ENCODE peak calls at places on chromosomes 2 and 18, in nine cellular contexts. One of them, this sample, is unnamed.

GRCh38 chr2:7237476-7237875 is 320.3 kb downstream of the RNF144A start:
- DNase-seq in neural progenitor cell: no peak
- DNase-seq in PC-3: no peak
- DNase-seq in Peyer's patch: no peak
- DNase-seq in GM23248: no peak
- DNase-seq in heart left ventricle: no peak
- DNase-seq in suprapubic skin: no peak
- DNase-seq in NT2/D1: no peak
- DNase-seq in CD8-positive, alpha-beta memory T cell: no peak
- DNase-seq in this sample: no peak

GRCh38 chr18:23990474-23991410 is 23.8 kb upstream of the TTC39C start:
- DNase-seq in heart left ventricle: no peak
- DNase-seq in suprapubic skin: no peak
- DNase-seq in Peyer's patch: no peak
- DNase-seq in NT2/D1: no peak
- DNase-seq in neural progenitor cell: no peak
- DNase-seq in CD8-positive, alpha-beta memory T cell: no peak
- DNase-seq in PC-3: peak; percentile 13
- DNase-seq in GM23248: peak; percentile 26
- DNase-seq in this sample: no peak

GRCh38 chr2:240588669-240589068 is 2.1 kb downstream of the CAPN10 start:
- DNase-seq in NT2/D1: no peak
- DNase-seq in neural progenitor cell: no peak
- DNase-seq in suprapubic skin: no peak
- DNase-seq in Peyer's patch: no peak
- DNase-seq in GM23248: no peak
- DNase-seq in PC-3: no peak
- DNase-seq in heart left ventricle: no peak
- DNase-seq in CD8-positive, alpha-beta memory T cell: no peak
- DNase-seq in this sample: no peak

GRCh38 chr2:88451647-88452150 is 794 bp downstream of the FOXI3 start:
- DNase-seq in heart left ventricle: no peak
- DNase-seq in neural progenitor cell: no peak
- DNase-seq in PC-3: no peak
- DNase-seq in NT2/D1: no peak
- DNase-seq in Peyer's patch: no peak
- DNase-seq in CD8-positive, alpha-beta memory T cell: no peak
- DNase-seq in suprapubic skin: peak; percentile 78
- DNase-seq in GM23248: peak; percentile 15
- DNase-seq in this sample: peak; percentile 60

GRCh38 chr2:210541280-210541902 is 15.0 kb upstream of the CPS1 start:
- DNase-seq in neural progenitor cell: no peak
- DNase-seq in heart left ventricle: no peak
- DNase-seq in PC-3: no peak
- DNase-seq in NT2/D1: no peak
- DNase-seq in Peyer's patch: no peak
- DNase-seq in CD8-positive, alpha-beta memory T cell: no peak
- DNase-seq in suprapubic skin: no peak
- DNase-seq in GM23248: no peak
- DNase-seq in this sample: no peak

GRCh38 chr2:3785220-3785889 is 82.0 kb downstream of the DCDC2C start:
- DNase-seq in GM23248: peak; percentile 66
- DNase-seq in CD8-positive, alpha-beta memory T cell: no peak
- DNase-seq in neural progenitor cell: no peak
- DNase-seq in suprapubic skin: no peak
- DNase-seq in PC-3: peak; percentile 87
- DNase-seq in NT2/D1: no peak
- DNase-seq in heart left ventricle: no peak
- DNase-seq in Peyer's patch: no peak
- DNase-seq in this sample: peak; percentile 34

GRCh38 chr18:13681701-13682100 is 44.7 kb downstream of the FAM210A start:
- DNase-seq in NT2/D1: no peak
- DNase-seq in suprapubic skin: no peak
- DNase-seq in neural progenitor cell: no peak
- DNase-seq in PC-3: no peak
- DNase-seq in Peyer's patch: no peak
- DNase-seq in GM23248: no peak
- DNase-seq in heart left ventricle: no peak
- DNase-seq in CD8-positive, alpha-beta memory T cell: no peak
- DNase-seq in this sample: no peak

GRCh38 chr2:23803275-23803964 is 123.5 kb downstream of the ATAD2B start:
- DNase-seq in suprapubic skin: no peak
- DNase-seq in PC-3: peak; percentile 91
- DNase-seq in NT2/D1: no peak
- DNase-seq in CD8-positive, alpha-beta memory T cell: no peak
- DNase-seq in neural progenitor cell: no peak
- DNase-seq in GM23248: peak; percentile 85
- DNase-seq in heart left ventricle: no peak
- DNase-seq in Peyer's patch: no peak
- DNase-seq in this sample: no peak

GRCh38 chr18:79481041-79481790 is 85.5 kb downstream of the NFATC1 start:
- DNase-seq in Peyer's patch: no peak
- DNase-seq in PC-3: no peak
- DNase-seq in neural progenitor cell: no peak
- DNase-seq in CD8-positive, alpha-beta memory T cell: no peak
- DNase-seq in NT2/D1: no peak
- DNase-seq in GM23248: no peak
- DNase-seq in heart left ventricle: peak; percentile 19
- DNase-seq in suprapubic skin: peak; percentile 69
- DNase-seq in this sample: no peak

GRCh38 chr2:169819106-169819505 is 5.6 kb downstream of the METTL5 start:
- DNase-seq in NT2/D1: no peak
- DNase-seq in PC-3: peak; percentile 74
- DNase-seq in suprapubic skin: no peak
- DNase-seq in CD8-positive, alpha-beta memory T cell: no peak
- DNase-seq in heart left ventricle: no peak
- DNase-seq in neural progenitor cell: peak; percentile 41
- DNase-seq in GM23248: peak; percentile 39
- DNase-seq in Peyer's patch: no peak
- DNase-seq in this sample: no peak

GRCh38 chr2:200483729-200484198 is 26.1 kb downstream of the KCTD18 start:
- DNase-seq in CD8-positive, alpha-beta memory T cell: no peak
- DNase-seq in Peyer's patch: no peak
- DNase-seq in suprapubic skin: no peak
- DNase-seq in neural progenitor cell: peak; percentile 78
- DNase-seq in GM23248: peak; percentile 26
- DNase-seq in heart left ventricle: no peak
- DNase-seq in PC-3: peak; percentile 85
- DNase-seq in NT2/D1: peak; percentile 62
- DNase-seq in this sample: peak; percentile 88

GRCh38 chr18:58829263-58829662 is 35.4 kb upstream of the ZNF532 start:
- DNase-seq in Peyer's patch: no peak
- DNase-seq in suprapubic skin: no peak
- DNase-seq in heart left ventricle: no peak
- DNase-seq in CD8-positive, alpha-beta memory T cell: no peak
- DNase-seq in neural progenitor cell: no peak
- DNase-seq in NT2/D1: no peak
- DNase-seq in PC-3: no peak
- DNase-seq in GM23248: no peak
- DNase-seq in this sample: no peak

GRCh38 chr2:2828774-2829368 is 497.8 kb upstream of the MYT1L start:
- DNase-seq in heart left ventricle: peak; percentile 59
- DNase-seq in suprapubic skin: no peak
- DNase-seq in Peyer's patch: no peak
- DNase-seq in neural progenitor cell: no peak
- DNase-seq in NT2/D1: no peak
- DNase-seq in PC-3: no peak
- DNase-seq in GM23248: no peak
- DNase-seq in CD8-positive, alpha-beta memory T cell: no peak
- DNase-seq in this sample: no peak

GRCh38 chr2:190468814-190469569 is 60.8 kb downstream of the MFSD6 start:
- DNase-seq in heart left ventricle: peak; percentile 82
- DNase-seq in GM23248: peak; percentile 97
- DNase-seq in suprapubic skin: no peak
- DNase-seq in Peyer's patch: no peak
- DNase-seq in CD8-positive, alpha-beta memory T cell: no peak
- DNase-seq in neural progenitor cell: no peak
- DNase-seq in PC-3: peak; percentile 98
- DNase-seq in NT2/D1: no peak
- DNase-seq in this sample: no peak

GRCh38 chr2:64654063-64654811 is 524 bp upstream of the SERTAD2 start:
- DNase-seq in NT2/D1: peak; percentile 68
- DNase-seq in PC-3: peak; percentile 85
- DNase-seq in CD8-positive, alpha-beta memory T cell: peak; percentile 63
- DNase-seq in Peyer's patch: peak; percentile 43
- DNase-seq in GM23248: peak; percentile 95
- DNase-seq in neural progenitor cell: peak; percentile 92
- DNase-seq in suprapubic skin: peak; percentile 92
- DNase-seq in heart left ventricle: peak; percentile 80
- DNase-seq in this sample: peak; percentile 76

GRCh38 chr2:144835634-144836351 is 315.9 kb upstream of the ZEB2 start:
- DNase-seq in PC-3: peak; percentile 42
- DNase-seq in GM23248: peak; percentile 24
- DNase-seq in Peyer's patch: no peak
- DNase-seq in heart left ventricle: no peak
- DNase-seq in suprapubic skin: no peak
- DNase-seq in CD8-positive, alpha-beta memory T cell: no peak
- DNase-seq in neural progenitor cell: no peak
- DNase-seq in NT2/D1: no peak
- DNase-seq in this sample: no peak

GRCh38 chr2:196917802-196918201 is 8.7 kb downstream of the PGAP1 start:
- DNase-seq in CD8-positive, alpha-beta memory T cell: no peak
- DNase-seq in suprapubic skin: no peak
- DNase-seq in heart left ventricle: no peak
- DNase-seq in NT2/D1: no peak
- DNase-seq in PC-3: no peak
- DNase-seq in neural progenitor cell: no peak
- DNase-seq in GM23248: no peak
- DNase-seq in Peyer's patch: no peak
- DNase-seq in this sample: no peak

GRCh38 chr2:65436169-65436824 is 3.9 kb upstream of the SPRED2 start:
- DNase-seq in GM23248: peak; percentile 97
- DNase-seq in CD8-positive, alpha-beta memory T cell: no peak
- DNase-seq in Peyer's patch: peak; percentile 44
- DNase-seq in NT2/D1: no peak
- DNase-seq in neural progenitor cell: peak; percentile 79
- DNase-seq in PC-3: peak; percentile 85
- DNase-seq in heart left ventricle: peak; percentile 94
- DNase-seq in suprapubic skin: peak; percentile 95
- DNase-seq in this sample: peak; percentile 75

GRCh38 chr2:216635701-216636541 is 2.7 kb downstream of the IGFBP2 start:
- DNase-seq in GM23248: no peak
- DNase-seq in heart left ventricle: peak; percentile 32
- DNase-seq in suprapubic skin: no peak
- DNase-seq in neural progenitor cell: peak; percentile 89
- DNase-seq in CD8-positive, alpha-beta memory T cell: no peak
- DNase-seq in PC-3: no peak
- DNase-seq in NT2/D1: no peak
- DNase-seq in Peyer's patch: no peak
- DNase-seq in this sample: peak; percentile 79

GRCh38 chr2:176106636-176107539 is at the start of gene HOXD11:
- DNase-seq in PC-3: no peak
- DNase-seq in suprapubic skin: no peak
- DNase-seq in neural progenitor cell: peak; percentile 65
- DNase-seq in CD8-positive, alpha-beta memory T cell: no peak
- DNase-seq in heart left ventricle: no peak
- DNase-seq in GM23248: peak; percentile 96
- DNase-seq in NT2/D1: no peak
- DNase-seq in Peyer's patch: no peak
- DNase-seq in this sample: peak; percentile 83

GRCh38 chr18:79680100-79680879 is 687 bp downstream of the CTDP1 start:
- DNase-seq in CD8-positive, alpha-beta memory T cell: peak; percentile 24
- DNase-seq in Peyer's patch: no peak
- DNase-seq in suprapubic skin: no peak
- DNase-seq in neural progenitor cell: peak; percentile 67
- DNase-seq in PC-3: peak; percentile 58
- DNase-seq in NT2/D1: no peak
- DNase-seq in heart left ventricle: no peak
- DNase-seq in GM23248: peak; percentile 87
- DNase-seq in this sample: peak; percentile 56

GRCh38 chr2:60092781-60093180 is 460.7 kb downstream of the BCL11A start:
- DNase-seq in PC-3: no peak
- DNase-seq in neural progenitor cell: no peak
- DNase-seq in CD8-positive, alpha-beta memory T cell: no peak
- DNase-seq in GM23248: no peak
- DNase-seq in NT2/D1: no peak
- DNase-seq in Peyer's patch: no peak
- DNase-seq in heart left ventricle: no peak
- DNase-seq in suprapubic skin: no peak
- DNase-seq in this sample: no peak

GRCh38 chr18:49019446-49020045 is 68.8 kb upstream of the SMAD7 start:
- DNase-seq in neural progenitor cell: no peak
- DNase-seq in Peyer's patch: no peak
- DNase-seq in NT2/D1: no peak
- DNase-seq in GM23248: no peak
- DNase-seq in PC-3: no peak
- DNase-seq in CD8-positive, alpha-beta memory T cell: no peak
- DNase-seq in heart left ventricle: no peak
- DNase-seq in suprapubic skin: peak; percentile 35
- DNase-seq in this sample: no peak
- H3K4me1 ChIP-seq in neural progenitor cell: peaks cover 5% of the 10 kb centered on the region
- H3K4me1 ChIP-seq in Peyer's patch: peaks cover 8% of the 10 kb centered on the region
- H3K4me1 ChIP-seq in NT2/D1: peaks cover 36% of the 10 kb centered on the region
- H3K4me1 ChIP-seq in GM23248: peaks cover 10% of the 10 kb centered on the region
- H3K4me1 ChIP-seq in PC-3: peaks cover 17% of the 10 kb centered on the region
- H3K4me1 ChIP-seq in CD8-positive, alpha-beta memory T cell: no peaks in the 10 kb centered on the region
- H3K4me1 ChIP-seq in heart left ventricle: no peaks in the 10 kb centered on the region
- H3K4me1 ChIP-seq in suprapubic skin: peaks cover 10% of the 10 kb centered on the region
- H3K4me1 ChIP-seq in this sample: peaks cover 6% of the 10 kb centered on the region

DNA sequence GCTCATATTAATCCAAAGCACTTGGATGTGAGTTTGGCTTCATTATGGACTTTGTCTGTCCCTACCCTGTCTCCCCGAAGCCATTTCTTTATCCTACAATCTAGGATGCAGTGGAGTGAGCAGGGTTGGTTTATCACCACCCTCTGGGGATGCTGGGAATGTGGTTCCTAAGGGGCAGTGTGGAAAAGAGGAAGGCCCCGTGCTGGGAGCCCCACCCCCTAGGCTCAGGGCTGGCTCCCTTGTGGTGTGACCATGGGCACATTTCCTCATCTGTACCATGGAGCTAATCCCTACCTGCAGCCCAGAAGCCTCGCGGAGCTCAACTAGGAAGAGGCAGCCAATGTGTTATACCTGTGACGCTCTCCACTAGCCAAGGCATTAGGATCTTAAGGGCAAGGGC is 92.5 kb downstream of the TGOLN2 start:
- DNase-seq in NT2/D1: no peak
- DNase-seq in suprapubic skin: no peak
- DNase-seq in GM23248: no peak
- DNase-seq in CD8-positive, alpha-beta memory T cell: no peak
- DNase-seq in heart left ventricle: no peak
- DNase-seq in neural progenitor cell: no peak
- DNase-seq in PC-3: no peak
- DNase-seq in Peyer's patch: no peak
- DNase-seq in this sample: no peak
- H3K4me3 ChIP-seq in NT2/D1: no peak overlapping the region
- H3K4me3 ChIP-seq in suprapubic skin: no peak overlapping the region
- H3K4me3 ChIP-seq in GM23248: no peak overlapping the region
- H3K4me3 ChIP-seq in CD8-positive, alpha-beta memory T cell: no peak overlapping the region
- H3K4me3 ChIP-seq in heart left ventricle: no peak overlapping the region
- H3K4me3 ChIP-seq in neural progenitor cell: no peak overlapping the region
- H3K4me3 ChIP-seq in PC-3: no peak overlapping the region
- H3K4me3 ChIP-seq in Peyer's patch: no peak overlapping the region
- H3K4me3 ChIP-seq in this sample: no peak overlapping the region

GRCh38 chr18:2908166-2908945 is 61.5 kb downstream of the EMILIN2 start:
- DNase-seq in CD8-positive, alpha-beta memory T cell: no peak
- DNase-seq in PC-3: no peak
- DNase-seq in neural progenitor cell: no peak
- DNase-seq in GM23248: no peak
- DNase-seq in suprapubic skin: peak; percentile 40
- DNase-seq in NT2/D1: no peak
- DNase-seq in heart left ventricle: no peak
- DNase-seq in Peyer's patch: no peak
- DNase-seq in this sample: no peak
- H3K4me1 ChIP-seq in CD8-positive, alpha-beta memory T cell: peaks cover 8% of the 10 kb centered on the region
- H3K4me1 ChIP-seq in PC-3: peaks cover 6% of the 10 kb centered on the region
- H3K4me1 ChIP-seq in neural progenitor cell: peaks cover 2% of the 10 kb centered on the region
- H3K4me1 ChIP-seq in GM23248: peaks cover 3% of the 10 kb centered on the region
- H3K4me1 ChIP-seq in suprapubic skin: peaks cover 33% of the 10 kb centered on the region
- H3K4me1 ChIP-seq in NT2/D1: no peaks in the 10 kb centered on the region
- H3K4me1 ChIP-seq in heart left ventricle: peaks cover under 1% of the 10 kb centered on the region
- H3K4me1 ChIP-seq in Peyer's patch: peaks cover 9% of the 10 kb centered on the region
- H3K4me1 ChIP-seq in this sample: peaks cover 7% of the 10 kb centered on the region

GRCh38 chr2:237674731-237675276 is 47.4 kb downstream of the LRRFIP1 start:
- DNase-seq in NT2/D1: peak; percentile 64
- DNase-seq in suprapubic skin: peak; percentile 91
- DNase-seq in heart left ventricle: peak; percentile 91
- DNase-seq in neural progenitor cell: peak; percentile 54
- DNase-seq in PC-3: peak; percentile 41
- DNase-seq in GM23248: peak; percentile 86
- DNase-seq in Peyer's patch: peak; percentile 87
- DNase-seq in CD8-positive, alpha-beta memory T cell: peak; percentile 81
- DNase-seq in this sample: peak; percentile 79
- H3K4me3 ChIP-seq in NT2/D1: no peak overlapping the region
- H3K4me3 ChIP-seq in suprapubic skin: peak overlapping the region; percentile 23
- H3K4me3 ChIP-seq in heart left ventricle: peak overlapping the region; percentile 4
- H3K4me3 ChIP-seq in neural progenitor cell: no peak overlapping the region
- H3K4me3 ChIP-seq in PC-3: no peak overlapping the region
- H3K4me3 ChIP-seq in GM23248: peak overlapping the region; percentile 49
- H3K4me3 ChIP-seq in Peyer's patch: peak overlapping the region; percentile 26
- H3K4me3 ChIP-seq in CD8-positive, alpha-beta memory T cell: peak overlapping the region; percentile 70
- H3K4me3 ChIP-seq in this sample: peak overlapping the region; percentile 18